ENCODE peak calls at places on chromosomes 7 and 10, in five cellular contexts. T is AG04450, C is breast epithelium, M is mammary epithelial cell, P is GM06990. R is an unnamed sample.

GRCh38 chr10:128632694-128633093 is 506.5 kb upstream of the MKI67 start:
- DNase-seq in T (no peak), P (no peak), M (no peak), C (no peak), R (no peak)

GRCh38 chr10:80599424-80599847 is 61.7 kb downstream of the SH2D4B start:
- DNase-seq in C (no peak), M (peak; percentile 25), P (peak; percentile 59), T (no peak), R (peak; percentile 76)

GRCh38 chr7:158508802-158509385 is 78.7 kb downstream of the PTPRN2 start:
- DNase-seq in C (no peak), M (no peak), T (no peak), P (no peak), R (no peak)

GRCh38 chr7:77415474-77415821 is 701 bp downstream of the GSAP start:
- DNase-seq in M (no peak), P (peak; percentile 72), T (no peak), C (no peak), R (peak; percentile 50)

GRCh38 chr10:47031251-47031952 is 120.2 kb downstream of the PTPN20 start:
- DNase-seq in M (peak; percentile 16), T (no peak), P (no peak), C (peak; percentile 48), R (no peak)

GRCh38 chr10:79392506-79393176 is 45.4 kb downstream of the PPIF start:
- DNase-seq in M (no peak), T (no peak), P (no peak), C (peak; percentile 28), R (no peak)

GRCh38 chr10:77699080-77699645 is 61.6 kb upstream of the KCNMA1 start:
- DNase-seq in C (no peak), T (no peak), M (peak; percentile 8), P (peak; percentile 46), R (no peak)

GRCh38 chr10:7819126-7819470 is 793 bp downstream of the TAF3 start:
- DNase-seq in P (no peak), T (no peak), C (no peak), M (peak; percentile 49), R (peak; percentile 49)

GRCh38 chr10:86363184-86363832 is 3.3 kb downstream of the GRID1 start:
- DNase-seq in M (peak; percentile 26), P (no peak), T (no peak), C (peak; percentile 59), R (peak; percentile 73)

GRCh38 chr7:84811427-84811826 is 375.4 kb downstream of the SEMA3D start:
- DNase-seq in T (no peak), P (no peak), C (no peak), M (peak; percentile 59), R (no peak)

GRCh38 chr10:12958546-12959110 is 42.9 kb downstream of the CCDC3 start:
- DNase-seq in M (no peak), C (no peak), P (no peak), T (no peak), R (no peak)

GRCh38 chr10:125584954-125585353 is 98.0 kb downstream of the TEX36 start:
- DNase-seq in C (no peak), T (no peak), P (no peak), M (peak; percentile 43), R (no peak)

GRCh38 chr10:102230861-102231356 is 4.8 kb downstream of the ELOVL3 start:
- DNase-seq in C (no peak), T (no peak), P (peak; percentile 54), M (no peak), R (peak; percentile 58)

GRCh38 chr7:55157347-55158105 is 138.7 kb downstream of the EGFR start:
- DNase-seq in C (no peak), P (no peak), T (no peak), M (no peak), R (no peak)

GRCh38 chr7:55158983-55159382 is 140.2 kb downstream of the EGFR start:
- DNase-seq in C (no peak), P (no peak), T (no peak), M (no peak), R (no peak)

GRCh38 chr7:55158541-55158940 is 139.7 kb downstream of the EGFR start:
- DNase-seq in M (peak; percentile 27), T (no peak), C (no peak), P (no peak), R (no peak)

GRCh38 chr7:55155351-55156117 is 136.7 kb downstream of the EGFR start:
- DNase-seq in T (no peak), C (no peak), M (no peak), P (no peak), R (no peak)

GRCh38 chr7:55156919-55157318 is 138.1 kb downstream of the EGFR start:
- DNase-seq in C (no peak), T (no peak), P (no peak), M (no peak), R (no peak)
- TF ChIP-seq CTCF in C (no peak), T (no peak), P (no peak), M (no peak), R (no peak)

GRCh38 chr7:6111041-6111440 is 79.9 kb downstream of the ANKRD61 start:
- DNase-seq in M (no peak), C (no peak), P (no peak), T (no peak), R (no peak)

GRCh38 chr7:6107924-6108323 is 76.7 kb downstream of the ANKRD61 start:
- DNase-seq in P (no peak), C (no peak), M (no peak), T (no peak), R (no peak)

DNA sequence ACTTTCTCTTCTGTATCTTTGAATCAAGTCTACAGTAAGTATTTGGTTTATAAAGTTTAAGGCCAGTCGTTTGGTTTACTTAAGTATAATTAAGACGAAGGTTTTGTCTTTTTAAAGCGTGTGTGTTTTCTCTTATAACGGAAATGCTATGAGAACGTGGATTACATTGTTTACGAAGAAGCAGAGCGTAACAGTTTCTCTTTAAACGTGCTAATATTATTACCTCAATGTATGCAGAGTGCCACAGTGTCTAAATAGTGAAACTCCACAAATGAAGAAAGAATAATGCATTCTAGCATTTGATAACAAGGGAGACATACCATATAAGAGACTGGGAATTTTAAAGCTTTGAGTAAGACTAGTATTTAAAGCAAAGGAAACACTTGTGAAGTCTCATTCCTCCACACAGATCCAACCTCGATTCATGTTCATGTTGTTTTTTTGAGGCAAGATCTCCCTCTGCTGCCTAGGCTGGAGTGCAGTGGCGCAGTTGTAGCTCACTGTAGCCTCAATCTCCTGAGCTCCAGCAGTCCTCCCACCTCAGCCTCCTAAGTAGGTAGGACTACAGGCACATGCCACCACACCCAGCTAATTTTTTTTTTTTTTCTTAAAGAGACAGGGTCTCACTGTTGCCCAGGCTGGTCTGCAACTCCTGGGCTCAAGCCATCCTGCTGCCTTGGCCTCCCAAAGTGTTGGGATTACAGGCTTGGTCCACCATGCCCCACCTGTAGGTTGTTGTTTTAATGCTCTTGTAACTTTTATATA is 75.1 kb downstream of the ANKRD61 start:
- DNase-seq in M (peak; percentile 49), P (peak; percentile 19), T (no peak), C (no peak), R (no peak)
- TF ChIP-seq CTCF in M (peak; percentile 37), P (peak; percentile 23), T (peak; percentile 13), C (no peak), R (peak; percentile 45)

GRCh38 chr7:51430480-51431086 is 114.0 kb upstream of the COBL start:
- DNase-seq in T (no peak), M (peak; percentile 28), C (no peak), P (peak; percentile 2), R (peak; percentile 57)

GRCh38 chr7:51426163-51426562 is 109.6 kb upstream of the COBL start:
- DNase-seq in M (no peak), C (no peak), P (no peak), T (no peak), R (no peak)

DNA sequence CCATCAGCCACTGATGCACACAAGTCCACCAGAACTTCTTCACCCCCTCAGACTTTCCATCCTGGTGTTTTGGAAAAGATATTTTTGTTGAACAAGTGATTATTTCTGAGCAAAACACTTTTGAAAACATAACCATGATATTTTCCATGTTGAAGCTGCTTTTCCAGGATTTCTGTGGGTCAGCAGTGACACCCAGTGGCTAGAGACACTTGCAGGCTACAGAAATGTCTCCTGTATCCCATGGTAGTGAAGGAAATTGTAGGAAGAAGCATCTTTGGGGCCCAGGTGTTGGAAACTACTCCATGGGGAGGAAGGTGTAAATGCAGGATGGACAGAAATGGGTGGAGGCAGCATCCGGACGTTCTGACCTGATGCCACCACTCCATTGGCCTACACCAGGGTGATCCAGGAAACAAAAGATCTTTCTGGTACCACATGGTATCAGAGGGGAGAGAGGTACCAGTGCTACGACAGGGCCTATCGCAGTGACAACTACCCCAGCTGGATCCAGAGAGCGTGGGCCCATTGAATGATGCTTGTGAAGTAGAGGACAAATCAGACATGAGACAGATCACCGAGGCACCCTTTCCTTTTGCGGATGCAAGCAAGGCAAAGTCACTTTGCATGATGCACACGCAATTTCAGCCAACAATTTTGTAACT is 111.7 kb upstream of the COBL start:
- DNase-seq in M (no peak), T (no peak), C (no peak), P (no peak), R (no peak)
- TF ChIP-seq CTCF in M (peak; percentile 41), T (no peak), C (no peak), P (no peak), R (no peak)

DNA sequence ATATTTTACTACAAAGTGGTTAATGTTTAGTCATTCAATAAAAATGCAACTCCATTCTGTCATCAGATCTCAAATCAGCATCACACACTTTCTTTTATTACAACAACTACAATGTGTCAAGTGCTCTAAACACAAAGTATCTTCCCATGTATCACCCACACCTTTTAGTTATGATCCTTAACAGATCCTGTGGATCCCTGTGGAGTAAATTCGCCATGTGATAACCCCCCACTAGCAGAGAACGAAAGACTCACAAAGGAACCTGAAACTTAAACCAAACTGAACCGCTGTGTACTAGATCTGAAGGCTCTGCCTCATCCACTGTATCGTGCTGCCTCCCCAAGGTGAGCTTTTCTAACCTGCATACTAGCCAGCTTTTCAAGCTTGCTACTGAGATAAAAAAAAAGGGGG is 1.8 kb downstream of the DPY19L1 start:
- DNase-seq in C (no peak), P (no peak), T (no peak), M (peak; percentile 47), R (peak; percentile 26)
- TF ChIP-seq CTCF in C (no peak), P (peak; percentile 33), T (no peak), M (peak; percentile 38), R (peak; percentile 41)

GRCh38 chr10:729213-729612 is 39.7 kb upstream of the DIP2C start:
- DNase-seq in M (no peak), T (no peak), P (no peak), C (no peak), R (no peak)
- TF ChIP-seq CTCF in M (no peak), T (no peak), P (no peak), C (no peak), R (no peak)

DNA sequence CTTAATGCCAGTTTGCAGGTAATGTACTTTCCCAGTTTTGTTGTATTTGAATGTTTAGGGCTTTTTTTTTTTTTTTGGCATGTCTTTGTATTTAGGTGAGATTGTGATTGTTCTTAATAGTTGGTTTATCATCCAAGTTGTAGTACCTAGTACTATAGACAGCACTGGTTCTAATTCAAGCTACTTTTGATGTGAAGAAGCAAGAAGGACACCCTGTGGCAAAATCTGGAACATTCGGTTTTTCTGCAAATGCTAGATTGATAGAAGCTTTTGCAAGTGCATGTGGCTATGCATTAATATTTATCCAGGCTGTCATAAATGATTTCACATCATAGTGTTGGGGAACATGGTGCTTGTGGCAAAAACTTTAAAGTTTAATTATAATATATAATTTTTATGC is 248.9 kb downstream of the FOXP2 start:
- DNase-seq in T (peak; percentile 2), P (peak; percentile 22), C (no peak), M (peak; percentile 3), R (no peak)
- TF ChIP-seq CTCF in T (peak; percentile 47), P (peak; percentile 37), C (no peak), M (peak; percentile 37), R (peak; percentile 18)

R was measured in GM10248.